ENCODE peak calls at places on chromosomes 2 and 18, in four cellular contexts. X is HepG2, Y is K562, F is GM12878. G is an unnamed sample.

GRCh38 chr2:168211664-168212163 is 35.7 kb downstream of the STK39 start:
- DNase-seq in F (no peak), X (no peak), Y (no peak), G (no peak)

GRCh38 chr18:23912356-23912755 is 102.2 kb upstream of the TTC39C start:
- DNase-seq in Y (no peak), F (no peak), X (no peak), G (no peak)

GRCh38 chr2:131413148-131413747 is 49.3 kb upstream of the RAB6D start:
- DNase-seq in F (peak), Y (peak), X (peak), G (peak)

GRCh38 chr2:195563857-195564512 is 93.0 kb upstream of the SLC39A10 start:
- DNase-seq in Y (no peak), F (no peak), X (no peak), G (peak)

GRCh38 chr2:216234106-216234505 is 125.0 kb downstream of the XRCC5 start:
- DNase-seq in F (no peak), Y (no peak), X (no peak), G (no peak)

GRCh38 chr2:230137902-230138539 is 69.3 kb upstream of the SLC16A14 start:
- DNase-seq in F (no peak), X (peak), Y (no peak), G (no peak)

GRCh38 chr2:114661926-114662670 is 219.7 kb downstream of the DPP10 start:
- DNase-seq in X (no peak), F (no peak), Y (no peak), G (peak)

GRCh38 chr2:100703213-100703612 is 116.7 kb upstream of the NPAS2 start:
- DNase-seq in F (no peak), X (no peak), Y (no peak), G (no peak)

GRCh38 chr18:72672364-72673151 is 128.4 kb upstream of the CBLN2 start:
- DNase-seq in X (peak), Y (peak), F (no peak), G (peak)

GRCh38 chr2:62465741-62466500 is 40.1 kb downstream of the TMEM17 start:
- DNase-seq in F (no peak), Y (no peak), X (no peak), G (no peak)

GRCh38 chr18:2981212-2981728 is 31.7 kb downstream of the LPIN2 start:
- DNase-seq in F (no peak), X (no peak), Y (no peak), G (peak)

GRCh38 chr2:65746919-65747678 is 314.7 kb upstream of the SPRED2 start:
- DNase-seq in Y (no peak), F (no peak), X (no peak), G (no peak)

GRCh38 chr18:8373486-8373885 is 235.8 kb upstream of the RAB12 start:
- DNase-seq in Y (no peak), X (no peak), F (no peak), G (no peak)

GRCh38 chr2:157893611-157894010 is 17.5 kb upstream of the ACVR1 start:
- DNase-seq in Y (no peak), F (no peak), X (no peak), G (no peak)

GRCh38 chr2:85705680-85706039 is 11.5 kb downstream of the GNLY start:
- DNase-seq in F (no peak), X (peak), Y (no peak), G (peak)

GRCh38 chr2:239910851-239911629 is 114.1 kb downstream of the NDUFA10 start:
- DNase-seq in X (no peak), Y (peak), F (no peak), G (no peak)

GRCh38 chr2:168203762-168204693 is 43.4 kb downstream of the STK39 start:
- DNase-seq in X (no peak), F (no peak), Y (no peak), G (no peak)

GRCh38 chr18:59639821-59640220 is 57.4 kb downstream of the CCBE1 start:
- DNase-seq in Y (no peak), X (no peak), F (no peak), G (no peak)

GRCh38 chr2:19073522-19073921 is 284.9 kb downstream of the OSR1 start:
- DNase-seq in X (peak), F (no peak), Y (no peak), G (peak)

DNA sequence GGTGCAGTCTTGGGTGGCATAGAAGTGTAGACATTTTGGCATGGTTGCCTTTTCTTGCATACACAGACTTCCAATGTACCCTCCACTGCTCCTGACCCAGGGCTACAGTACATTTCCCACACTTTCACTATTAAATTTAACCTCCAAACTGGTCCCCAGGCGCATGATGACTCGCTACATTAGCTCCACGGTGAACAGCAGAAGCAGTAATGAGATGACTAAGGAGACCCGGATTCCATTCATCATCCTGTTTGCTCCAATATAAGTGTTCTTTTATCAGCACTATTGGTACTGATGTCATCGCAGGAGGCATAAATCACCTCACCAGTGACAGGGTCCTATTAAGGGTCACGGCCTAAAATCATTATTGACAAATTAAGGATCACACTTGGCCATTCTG is 316.5 kb downstream of the EN1 start:
- DNase-seq in F (no peak), Y (no peak), X (no peak), G (no peak)
- TF ChIP-seq RFX5 in F (no peak), Y (no peak), X (no peak), G (no peak)

GRCh38 chr2:25685030-25685429 is 11.7 kb upstream of the DTNB start:
- DNase-seq in X (no peak), F (no peak), Y (no peak), G (no peak)
- TF ChIP-seq POLR2AphosphoS2 in X (no peak), F (no peak), Y (no peak), G (no peak)

DNA sequence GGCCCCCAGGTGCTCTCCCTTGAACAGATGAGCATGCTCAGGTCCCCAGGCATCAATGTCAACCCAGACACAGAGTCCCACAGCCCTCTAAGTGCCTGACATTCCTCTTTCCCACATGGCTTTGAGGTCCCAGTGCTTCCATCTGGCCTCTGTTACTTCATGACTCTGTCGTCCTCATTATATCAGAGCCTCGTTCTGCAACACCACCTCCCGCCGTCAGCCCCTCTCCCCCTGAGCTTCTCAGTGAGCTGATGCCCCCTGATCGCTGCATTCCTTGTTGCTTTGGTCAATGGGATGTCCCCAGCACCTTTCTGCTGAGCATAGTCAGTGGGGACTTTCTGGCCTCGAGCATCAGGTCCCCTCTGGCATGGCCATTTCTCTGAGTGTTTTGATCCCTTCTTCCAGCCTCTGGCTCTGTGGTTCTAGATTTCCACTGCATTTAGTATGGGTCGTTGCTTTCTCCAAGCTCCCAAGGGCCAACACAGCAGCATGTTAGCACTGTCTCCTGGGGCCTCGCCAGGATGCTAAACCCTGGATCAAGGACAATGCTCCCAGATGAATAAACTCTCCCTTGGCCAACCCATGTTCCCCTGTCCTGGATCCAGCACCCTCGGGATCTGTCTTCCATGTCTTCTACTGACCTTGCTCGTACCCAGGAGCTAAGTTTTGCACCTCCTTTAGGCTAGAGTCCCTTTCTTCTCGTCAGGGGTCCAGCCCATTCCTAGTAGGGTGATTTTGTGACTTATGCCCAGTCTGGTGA is 143.2 kb upstream of the TWIST2 start:
- DNase-seq in Y (no peak), F (no peak), X (no peak), G (no peak)
- TF ChIP-seq JUNB in Y (no peak), F (no peak), X (no peak), G (no peak)

GRCh38 chr2:38810488-38810887 is 32.5 kb downstream of the GEMIN6 start:
- DNase-seq in F (no peak), Y (no peak), X (no peak), G (no peak)

GRCh38 chr2:38808677-38809076 is 30.7 kb downstream of the GEMIN6 start:
- DNase-seq in X (no peak), F (no peak), Y (no peak), G (no peak)

GRCh38 chr2:38806407-38807071 is 28.5 kb downstream of the GEMIN6 start:
- DNase-seq in X (no peak), F (no peak), Y (no peak), G (no peak)

DNA sequence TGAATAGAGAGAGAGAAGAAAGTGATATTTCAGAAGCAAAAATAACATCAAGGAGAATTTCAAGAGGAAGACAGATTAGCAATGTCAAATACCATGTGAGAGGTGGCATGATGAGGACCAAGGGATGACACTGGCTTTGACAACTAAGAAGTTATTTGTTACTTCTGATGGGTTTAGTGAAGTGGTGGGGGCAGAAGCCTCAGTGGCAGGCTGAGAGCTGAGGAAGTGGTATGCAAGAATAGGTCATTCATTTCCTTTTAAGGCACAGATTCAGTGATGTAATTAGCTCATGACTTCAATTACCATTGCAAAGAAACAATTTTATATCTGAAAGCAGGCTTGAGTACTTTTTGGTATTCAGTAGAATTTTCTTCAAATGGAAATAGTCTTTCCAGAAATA is 28.0 kb downstream of the GEMIN6 start:
- DNase-seq in X (no peak), Y (no peak), F (no peak), G (no peak)
- TF ChIP-seq RFX5 in X (no peak), Y (no peak), F (no peak), G (no peak)

DNA sequence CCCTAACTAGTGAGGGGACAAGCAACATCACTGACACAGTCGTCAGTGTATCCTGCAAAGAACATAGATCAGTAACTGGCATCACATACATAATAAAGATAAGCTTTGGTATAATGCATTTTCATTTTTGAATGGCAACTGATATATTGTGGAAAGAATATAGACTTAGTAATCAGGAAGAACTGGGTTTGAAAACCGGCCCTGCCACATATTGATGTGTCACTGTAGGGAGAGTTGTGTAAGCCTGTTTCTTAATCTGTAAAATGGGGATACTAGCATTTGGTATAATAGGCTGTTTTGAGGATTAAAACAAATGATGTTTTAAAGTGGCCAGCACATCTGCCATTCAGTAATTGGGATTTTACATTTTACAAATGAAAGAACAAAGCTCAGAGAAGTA is 277.8 kb upstream of the CNTNAP5 start:
- DNase-seq in X (no peak), F (no peak), Y (no peak), G (no peak)
- TF ChIP-seq POLR2AphosphoS2 in X (no peak), F (no peak), Y (no peak), G (no peak)

DNA sequence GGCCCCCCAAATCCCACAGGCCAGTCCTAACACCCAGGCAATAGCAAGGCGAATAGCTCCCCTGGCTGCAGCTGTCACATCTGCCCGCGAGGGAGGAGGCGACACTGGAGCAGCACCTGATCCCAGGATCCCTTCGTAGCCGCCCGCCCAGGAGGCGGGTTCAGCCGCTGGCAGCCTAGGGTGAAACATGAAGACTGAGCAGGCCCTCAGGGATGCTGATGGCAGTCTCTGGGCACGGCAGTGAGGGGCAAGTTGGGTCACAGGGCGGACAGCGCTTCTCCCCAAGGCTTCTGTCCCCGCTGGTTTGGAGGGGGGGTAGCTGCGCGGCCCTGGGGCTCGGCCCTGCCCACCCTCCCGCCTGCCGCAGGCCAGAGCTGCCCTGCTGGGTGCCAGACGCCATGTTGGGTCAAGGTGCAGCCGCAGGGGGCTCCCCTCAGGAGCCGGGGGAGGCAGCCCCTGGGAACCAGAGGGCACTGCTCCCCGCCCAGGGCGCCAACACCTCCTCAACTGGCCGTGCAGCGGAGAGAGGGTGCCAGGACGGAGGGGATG is 1.9 kb downstream of the DNMT3A start:
- DNase-seq in X (peak), F (no peak), Y (no peak), G (no peak)
- TF ChIP-seq JUNB in X (no peak), F (no peak), Y (no peak), G (no peak)